ENCODE peak calls at places on chromosomes 16 and 17, in five cellular contexts. Q, T, U, K and Y are unnamed samples.

GRCh38 chr17:31788571-31788946 is 70.5 kb downstream of the COPRS start:
- DNase-seq in Q (no peak), T (no peak), U (no peak), K (no peak), Y (no peak)

GRCh38 chr17:49407981-49408501 is 6.6 kb downstream of the PHB1 start:
- DNase-seq in Q (peak), T (no peak), U (peak), K (peak), Y (peak)

GRCh38 chr16:66440271-66440802 is 13.2 kb downstream of the BEAN1 start:
- DNase-seq in Q (no peak), T (no peak), U (no peak), K (no peak), Y (no peak)

GRCh38 chr17:27535975-27536374 is 79.7 kb downstream of the KSR1 start:
- DNase-seq in Q (no peak), T (no peak), U (no peak), K (no peak), Y (no peak)

GRCh38 chr17:16417896-16418683 is 2.7 kb downstream of the TRPV2 start:
- DNase-seq in Q (no peak), T (no peak), U (no peak), K (no peak), Y (no peak)

GRCh38 chr16:50848755-50849514 is 107.0 kb downstream of the CYLD start:
- DNase-seq in Q (no peak), T (no peak), U (no peak), K (no peak), Y (no peak)

GRCh38 chr17:67377727-67378443 is 804 bp downstream of the PITPNC1 start:
- DNase-seq in Q (peak), T (no peak), U (no peak), K (peak), Y (no peak)

GRCh38 chr17:5500804-5501391 is 14.5 kb downstream of the MIS12 start:
- DNase-seq in Q (peak), T (peak), U (peak), K (peak), Y (peak)

GRCh38 chr17:69637399-69638165 is 223.1 kb downstream of the MAP2K6 start:
- DNase-seq in Q (no peak), T (peak), U (no peak), K (no peak), Y (no peak)

GRCh38 chr17:73650147-73650546 is 5.9 kb upstream of the SDK2 start:
- DNase-seq in Q (no peak), T (no peak), U (no peak), K (no peak), Y (no peak)

GRCh38 chr17:37092701-37093100 is 143.9 kb downstream of the AATF start:
- DNase-seq in Q (no peak), T (no peak), U (no peak), K (no peak), Y (no peak)

GRCh38 chr16:50268352-50268751 is 2.0 kb downstream of the ADCY7 start:
- DNase-seq in Q (peak), T (no peak), U (no peak), K (no peak), Y (no peak)

GRCh38 chr17:67750067-67750466 is 32.3 kb downstream of the NOL11 start:
- DNase-seq in Q (no peak), T (no peak), U (no peak), K (no peak), Y (no peak)

GRCh38 chr17:1645207-1646171 is at the start of gene SCARF1:
- DNase-seq in Q (peak), T (no peak), U (no peak), K (no peak), Y (no peak)

DNA sequence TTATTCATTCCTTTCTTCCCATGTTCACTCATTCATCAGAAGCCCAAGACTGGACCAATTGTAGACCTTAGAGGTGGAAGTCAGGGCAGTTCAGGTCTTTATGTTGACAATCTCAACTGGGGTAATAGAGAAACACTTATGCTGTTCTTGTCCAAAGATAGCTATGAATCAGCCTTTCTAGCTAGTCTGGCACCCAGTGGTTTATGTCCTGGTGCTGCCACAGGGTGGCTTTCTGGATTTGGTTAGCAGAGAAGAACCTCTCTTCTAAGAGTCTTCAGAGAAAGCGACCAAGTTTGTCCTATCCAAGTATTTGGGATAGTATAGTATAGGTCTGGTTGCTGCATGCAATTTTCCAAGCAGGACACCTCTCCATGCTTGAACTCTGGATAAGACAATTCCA is 83.3 kb downstream of the NOG start:
- DNase-seq in Q (no peak), T (no peak), U (no peak), K (no peak), Y (no peak)
- TF ChIP-seq CTCF in Q (no peak), T (peak), U (no peak), K (no peak), Y (no peak)

GRCh38 chr16:57299719-57300386 is 15.4 kb upstream of the PLLP start:
- DNase-seq in Q (peak), T (peak), U (peak), K (peak), Y (no peak)
- TF ChIP-seq CTCF in Q (peak), T (peak), U (peak), K (peak), Y (no peak)

DNA sequence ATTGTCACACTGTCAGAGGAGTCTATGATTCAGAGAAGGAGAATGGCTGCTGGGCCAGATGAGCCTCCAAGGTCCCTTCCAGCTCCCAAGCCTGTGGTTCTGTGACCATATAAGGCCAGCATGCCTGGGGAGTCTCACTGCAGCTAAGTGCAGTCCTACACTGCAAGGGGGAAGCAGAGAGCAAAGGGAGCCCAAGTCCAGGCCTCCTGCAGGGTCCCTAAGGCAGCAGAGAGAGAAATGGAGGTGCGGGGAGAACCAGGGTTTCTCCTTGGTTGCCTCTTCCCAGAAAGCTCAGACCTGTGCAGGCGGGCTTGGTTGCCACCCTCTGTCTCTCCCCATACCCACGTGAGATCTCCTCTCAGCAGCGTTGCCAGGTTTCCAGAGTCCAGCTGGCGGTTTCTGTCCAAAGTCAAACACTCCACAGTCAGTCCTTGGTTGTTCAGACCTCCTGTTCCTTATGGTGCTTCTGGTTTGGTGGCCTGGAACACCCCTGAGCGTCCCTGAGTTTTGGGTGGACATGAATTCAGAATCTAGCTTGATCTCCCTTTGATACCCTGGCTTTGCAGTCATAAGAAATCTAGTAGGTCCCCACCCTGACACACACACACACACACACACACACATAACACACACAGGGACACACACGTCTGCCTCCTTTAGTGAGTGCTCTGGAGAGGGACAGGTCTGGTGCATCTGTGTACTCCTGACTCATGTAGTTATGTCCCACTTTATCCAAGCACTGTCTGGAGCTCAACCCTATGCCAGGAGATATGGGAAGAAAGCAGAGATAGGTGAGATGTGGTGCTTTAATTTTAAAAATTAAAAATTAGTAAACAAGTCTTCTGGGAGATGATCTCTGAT is 78.8 kb downstream of the GNAO1 start:
- DNase-seq in Q (no peak), T (peak), U (peak), K (no peak), Y (no peak)
- TF ChIP-seq CTCF in Q (no peak), T (peak), U (peak), K (no peak), Y (no peak)

GRCh38 chr17:40974366-40974765 is 7.6 kb upstream of the KRT39 start:
- DNase-seq in Q (no peak), T (no peak), U (no peak), K (no peak), Y (no peak)
- TF ChIP-seq CTCF in Q (no peak), T (no peak), U (no peak), K (no peak), Y (no peak)

GRCh38 chr17:79085921-79086551 is 11.4 kb downstream of the ENGASE start:
- DNase-seq in Q (no peak), T (no peak), U (no peak), K (no peak), Y (no peak)

GRCh38 chr17:79083191-79083971 is 8.8 kb downstream of the ENGASE start:
- DNase-seq in Q (no peak), T (no peak), U (no peak), K (no peak), Y (no peak)

GRCh38 chr17:79084291-79085153 is 9.9 kb downstream of the ENGASE start:
- DNase-seq in Q (no peak), T (no peak), U (no peak), K (no peak), Y (no peak)

GRCh38 chr17:79086609-79087427 is 12.2 kb downstream of the ENGASE start:
- DNase-seq in Q (no peak), T (no peak), U (no peak), K (no peak), Y (no peak)

GRCh38 chr17:79085154-79085920 is 10.7 kb downstream of the ENGASE start:
- DNase-seq in Q (no peak), T (no peak), U (no peak), K (no peak), Y (no peak)
- TF ChIP-seq CTCF in Q (no peak), T (no peak), U (no peak), K (no peak), Y (no peak)

GRCh38 chr16:73262931-73263330 is 215.0 kb upstream of the ZFHX3 start:
- DNase-seq in Q (no peak), T (no peak), U (no peak), K (no peak), Y (no peak)

GRCh38 chr16:73274140-73274539 is 226.2 kb upstream of the ZFHX3 start:
- DNase-seq in Q (no peak), T (no peak), U (no peak), K (no peak), Y (no peak)

GRCh38 chr16:73265124-73265838 is 217.4 kb upstream of the ZFHX3 start:
- DNase-seq in Q (no peak), T (no peak), U (no peak), K (no peak), Y (no peak)

DNA sequence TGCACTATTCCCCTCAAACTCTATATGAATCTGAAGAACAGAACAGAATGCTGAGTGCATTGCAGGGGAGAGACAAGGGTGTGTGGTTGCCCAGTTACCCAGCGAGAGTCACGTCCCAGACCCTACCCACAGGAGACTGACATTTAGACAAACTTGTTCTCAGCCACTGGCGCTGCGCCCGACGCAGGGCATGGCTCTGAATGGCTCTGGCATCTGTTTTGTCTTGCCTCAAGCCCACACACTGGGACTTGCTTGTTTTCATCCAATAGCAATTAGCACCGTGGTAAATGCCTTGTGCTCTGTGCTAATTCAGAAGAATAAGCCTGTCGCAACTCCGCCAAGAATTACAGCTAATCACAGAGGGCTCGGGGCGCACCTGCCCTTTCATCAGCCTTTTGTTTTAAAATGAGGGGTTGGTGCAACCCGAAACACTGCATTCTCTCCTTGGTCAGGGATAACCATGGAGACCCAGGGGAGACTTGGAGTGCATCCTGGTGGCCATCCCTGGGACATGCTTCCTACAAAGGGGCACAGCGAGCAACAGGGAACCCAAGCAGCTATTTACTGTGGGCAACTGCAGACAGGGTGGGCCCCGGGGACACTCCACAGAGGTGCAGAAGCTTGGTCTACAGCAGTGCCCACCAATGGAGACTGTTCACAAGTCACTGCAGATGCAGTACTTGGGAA is 220.5 kb upstream of the ZFHX3 start:
- DNase-seq in Q (no peak), T (no peak), U (no peak), K (no peak), Y (no peak)
- TF ChIP-seq CTCF in Q (no peak), T (peak), U (peak), K (no peak), Y (peak)

DNA sequence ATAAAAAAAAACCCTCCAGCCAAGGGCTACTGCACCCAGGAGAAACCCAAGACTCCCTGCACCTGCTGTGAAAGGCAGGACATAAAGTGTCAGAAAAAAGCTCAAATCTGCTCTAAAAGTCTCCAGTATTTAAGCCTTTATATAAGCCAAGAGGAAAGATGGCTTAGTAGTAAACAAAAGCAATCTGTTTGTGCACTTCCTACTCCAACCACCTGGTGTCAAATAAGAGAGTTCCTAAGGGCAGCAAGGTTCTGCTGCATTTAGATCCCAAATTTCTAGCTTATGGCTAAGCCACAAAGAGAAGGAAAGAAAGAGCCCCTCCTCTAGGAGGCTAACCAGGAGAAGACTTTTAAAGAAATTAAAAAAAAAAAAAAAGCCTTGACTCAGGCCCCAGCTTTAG is 20.6 kb downstream of the ACSM1 start:
- DNase-seq in Q (no peak), T (no peak), U (no peak), K (no peak), Y (no peak)
- TF ChIP-seq CTCF in Q (no peak), T (no peak), U (no peak), K (no peak), Y (no peak)

GRCh38 chr16:85514295-85514600 is 98.9 kb upstream of the GSE1 start:
- DNase-seq in Q (peak), T (no peak), U (no peak), K (no peak), Y (no peak)

GRCh38 chr16:85515319-85515745 is 97.8 kb upstream of the GSE1 start:
- DNase-seq in Q (no peak), T (no peak), U (no peak), K (no peak), Y (no peak)

GRCh38 chr16:85517154-85517553 is 96.0 kb upstream of the GSE1 start:
- DNase-seq in Q (no peak), T (no peak), U (no peak), K (no peak), Y (no peak)

GRCh38 chr16:85514601-85515318 is 98.4 kb upstream of the GSE1 start:
- DNase-seq in Q (peak), T (peak), U (no peak), K (no peak), Y (no peak)

GRCh38 chr16:85515830-85516397 is 97.2 kb upstream of the GSE1 start:
- DNase-seq in Q (peak), T (no peak), U (no peak), K (no peak), Y (no peak)
- TF ChIP-seq CTCF in Q (no peak), T (no peak), U (no peak), K (no peak), Y (no peak)

DNA sequence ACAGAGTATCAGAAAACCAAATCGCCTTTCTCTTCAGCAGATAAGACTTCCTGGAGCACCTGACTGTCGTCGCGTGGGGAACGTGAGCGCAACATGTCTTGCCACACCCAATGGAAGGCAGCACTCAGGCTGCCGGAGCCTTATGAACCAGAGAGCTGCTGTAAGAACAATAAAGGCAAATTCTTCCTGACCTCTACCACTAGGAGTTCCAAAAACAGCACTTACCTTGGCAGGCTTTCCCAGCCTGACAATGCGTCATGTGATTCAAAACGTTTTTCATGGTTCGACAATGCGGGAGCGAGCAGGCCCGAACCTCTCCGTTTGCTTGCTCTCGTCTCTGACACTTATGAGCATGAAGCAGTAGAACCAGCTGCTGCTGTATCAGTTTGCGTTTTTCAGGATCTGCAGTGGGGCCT is 75.8 kb upstream of the TRAP1 start:
- DNase-seq in Q (no peak), T (no peak), U (no peak), K (no peak), Y (no peak)
- TF ChIP-seq CTCF in Q (no peak), T (no peak), U (peak), K (no peak), Y (no peak)

DNA sequence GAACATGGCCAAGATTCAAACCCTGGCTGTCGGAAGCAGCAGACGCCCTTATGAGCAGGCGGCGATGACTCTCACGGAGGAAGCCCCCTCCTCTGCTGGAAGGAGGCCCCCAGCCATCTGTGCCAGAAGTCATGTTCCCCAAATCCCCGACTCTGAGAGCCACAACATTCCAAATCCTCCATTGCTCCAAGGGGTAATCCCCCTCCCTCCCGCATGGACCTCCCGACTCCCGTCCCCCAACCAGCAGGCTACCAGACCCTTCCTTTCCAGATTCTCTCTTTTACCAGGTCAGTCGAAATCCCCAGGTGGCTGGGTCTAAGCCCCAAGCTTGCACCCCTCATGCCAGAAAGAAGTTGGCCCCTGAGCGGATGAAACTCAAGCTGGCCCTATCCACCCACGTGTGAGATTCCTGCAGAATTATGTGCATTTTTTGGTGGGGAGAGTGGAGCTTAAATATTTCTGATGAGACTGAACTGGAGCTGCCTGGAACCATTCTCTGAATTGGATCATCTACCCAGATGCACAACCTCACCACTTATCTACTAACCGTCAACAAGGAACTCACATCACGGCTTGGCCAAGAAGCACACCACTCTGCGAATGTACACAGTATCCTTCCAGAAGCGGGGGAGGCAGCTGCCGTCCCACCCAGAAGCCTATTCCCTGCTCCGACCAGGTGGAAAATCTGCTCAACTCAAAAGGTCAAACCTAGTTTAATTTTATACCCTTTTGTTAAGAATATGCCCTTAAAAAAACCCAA is 283.5 kb downstream of the C16orf95 start:
- DNase-seq in Q (no peak), T (no peak), U (no peak), K (no peak), Y (no peak)
- TF ChIP-seq CTCF in Q (no peak), T (no peak), U (no peak), K (no peak), Y (no peak)